ENCODE peak calls at places on chromosomes 13 and 19, in eight cellular contexts. A, L, E, B, K, M, T and V are unnamed samples.

GRCh38 chr13:75458696-75459422 is 23.1 kb downstream of the TBC1D4 start:
- DNase-seq in E (peak), T (no peak), K (no peak), L (no peak), M (no peak), B (no peak), A (no peak), V (no peak)

GRCh38 chr19:40422428-40423226 is 3.2 kb downstream of the SERTAD1 start:
- DNase-seq in T (no peak), A (no peak), L (no peak), B (no peak), E (no peak), K (no peak), M (no peak), V (no peak)

GRCh38 chr13:36098080-36098479 is 33.1 kb downstream of the DCLK1 start:
- DNase-seq in K (no peak), E (no peak), M (no peak), T (no peak), L (no peak), B (no peak), A (no peak), V (no peak)

GRCh38 chr19:49999371-50000010 is 25.7 kb downstream of the VRK3 start:
- DNase-seq in T (no peak), A (no peak), E (no peak), L (no peak), M (no peak), K (peak), B (no peak), V (no peak)

GRCh38 chr19:16678498-16678897 is 17.6 kb downstream of the TMEM38A start:
- DNase-seq in L (no peak), E (no peak), M (no peak), K (no peak), B (no peak), A (no peak), T (no peak), V (no peak)

GRCh38 chr13:26941345-26942174 is 181.0 kb upstream of the GPR12 start:
- DNase-seq in K (peak), A (peak), T (no peak), E (no peak), M (no peak), B (no peak), L (no peak), V (no peak)

GRCh38 chr19:9597027-9597426 is 12.7 kb upstream of the ZNF121 start:
- DNase-seq in M (no peak), L (no peak), K (peak), T (peak), E (no peak), A (no peak), B (peak), V (no peak)

GRCh38 chr13:59734393-59734792 is 429.3 kb downstream of the DIAPH3 start:
- DNase-seq in M (no peak), E (no peak), L (no peak), A (no peak), B (no peak), T (no peak), K (no peak), V (peak)

GRCh38 chr19:46049597-46049996 is 8.8 kb upstream of the IGFL4 start:
- DNase-seq in M (no peak), E (no peak), L (no peak), T (no peak), A (no peak), K (no peak), B (no peak), V (no peak)

GRCh38 chr13:94217370-94217769 is 262.1 kb downstream of the DCT start:
- DNase-seq in E (no peak), B (no peak), T (no peak), M (no peak), K (no peak), L (no peak), A (no peak), V (no peak)

GRCh38 chr13:104015646-104016396 is 949.6 kb upstream of the SLC10A2 start:
- DNase-seq in A (no peak), B (no peak), T (peak), K (peak), M (no peak), L (no peak), E (no peak), V (no peak)

GRCh38 chr13:107842562-107843180 is 372.7 kb downstream of the LIG4 start:
- DNase-seq in B (no peak), K (peak), L (no peak), M (no peak), E (no peak), A (no peak), T (no peak), V (no peak)

GRCh38 chr13:24148414-24149305 is 11.9 kb upstream of the SPATA13 start:
- DNase-seq in T (peak), L (no peak), E (peak), M (no peak), B (peak), A (no peak), K (peak), V (no peak)

GRCh38 chr13:94595006-94595942 is 678 bp downstream of the TGDS start:
- DNase-seq in A (no peak), B (no peak), M (peak), K (peak), E (no peak), T (no peak), L (no peak), V (peak)

GRCh38 chr13:112066624-112067004 is 335 bp upstream of the SOX1 start:
- DNase-seq in A (no peak), L (no peak), E (peak), M (peak), T (peak), K (peak), B (no peak), V (peak)
- TF ChIP-seq CTCF in A (no peak), L (no peak), E (no peak), M (no peak), T (no peak), K (no peak), B (no peak), V (no peak)

GRCh38 chr19:30049844-30050667 is 108.0 kb downstream of the URI1 start:
- DNase-seq in A (no peak), K (no peak), L (no peak), E (no peak), B (no peak), T (no peak), M (no peak), V (no peak)

GRCh38 chr19:30047355-30047895 is 105.4 kb downstream of the URI1 start:
- DNase-seq in B (no peak), A (no peak), M (no peak), K (no peak), E (no peak), T (no peak), L (no peak), V (no peak)

GRCh38 chr19:30049226-30049625 is 107.2 kb downstream of the URI1 start:
- DNase-seq in M (no peak), K (no peak), A (no peak), B (no peak), T (no peak), L (no peak), E (no peak), V (no peak)

GRCh38 chr19:30044273-30045259 is 102.5 kb downstream of the URI1 start:
- DNase-seq in K (no peak), L (no peak), T (no peak), B (no peak), A (no peak), M (no peak), E (no peak), V (no peak)

GRCh38 chr19:30046522-30046921 is 104.5 kb downstream of the URI1 start:
- DNase-seq in A (no peak), K (no peak), M (no peak), B (no peak), T (peak), E (no peak), L (no peak), V (no peak)
- TF ChIP-seq CTCF in A (no peak), K (peak), M (no peak), B (peak), T (peak), E (no peak), L (no peak), V (peak)

DNA sequence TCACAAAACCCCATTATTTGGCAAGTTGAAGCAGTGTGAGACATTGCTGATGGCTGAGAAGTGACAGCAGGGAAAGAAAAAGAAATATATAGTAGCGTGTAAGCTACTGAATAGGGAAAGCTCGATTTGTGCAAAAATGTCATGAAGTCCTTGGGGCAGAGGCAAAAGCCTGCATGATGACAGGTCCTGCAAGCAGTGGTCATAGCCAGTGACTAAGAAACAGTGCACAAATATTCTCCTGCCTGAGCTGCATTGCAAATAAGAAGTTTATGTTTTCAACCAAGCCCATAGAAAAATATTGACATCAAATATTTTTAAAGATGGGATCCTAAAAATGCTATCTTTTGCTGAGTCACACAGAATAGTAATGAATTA is 270.0 kb downstream of the SLITRK6 start:
- DNase-seq in T (no peak), M (no peak), L (no peak), K (no peak), B (no peak), A (no peak), E (no peak), V (no peak)
- TF ChIP-seq CTCF in T (no peak), M (no peak), L (no peak), K (no peak), B (no peak), A (no peak), E (no peak), V (no peak)

DNA sequence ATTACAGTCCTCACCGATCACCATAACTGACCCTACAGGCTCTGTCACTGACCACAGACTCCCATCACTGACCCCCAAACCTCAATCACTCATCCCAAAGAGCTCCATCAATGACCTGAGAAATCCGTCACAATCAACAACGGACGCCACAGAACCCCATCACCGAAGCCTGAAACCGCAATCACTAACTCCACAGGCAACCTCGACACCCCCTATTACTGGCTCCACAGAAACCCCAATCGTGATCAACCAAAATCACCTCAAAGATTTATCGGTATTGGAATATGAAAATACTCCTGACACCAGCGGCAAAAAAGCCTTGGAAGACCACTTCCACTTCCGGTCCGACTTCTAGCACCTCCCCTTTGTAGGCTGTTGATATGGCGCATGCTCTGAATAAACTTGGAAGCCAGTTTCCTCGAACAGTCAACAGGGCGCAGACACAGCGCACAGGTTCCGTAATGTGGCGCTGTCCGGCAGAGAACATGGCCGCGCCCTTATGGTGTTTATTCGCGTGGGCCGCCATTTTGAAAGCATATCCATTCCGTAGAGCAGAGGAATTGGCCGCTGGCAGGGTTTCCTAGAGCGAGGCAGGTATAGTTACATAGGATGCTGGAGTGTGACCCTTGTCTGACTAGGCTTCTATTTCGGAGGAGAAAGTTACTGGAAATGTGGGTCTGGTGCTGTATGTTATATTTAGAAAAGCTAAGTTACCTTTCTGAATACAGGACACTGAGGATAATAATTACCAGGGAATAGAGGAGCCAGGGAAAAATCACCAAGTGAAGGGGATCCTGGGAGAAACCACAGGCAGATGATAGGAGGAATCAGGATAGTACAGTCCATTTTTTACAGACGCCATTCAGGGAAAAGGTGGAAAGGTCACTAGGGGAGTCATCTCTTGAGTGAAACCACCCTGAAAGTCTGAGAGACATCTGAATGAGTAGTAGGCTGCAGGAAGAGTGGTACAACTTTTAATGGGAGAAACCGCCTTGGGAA is at the start of gene ZNF585A:
- DNase-seq in B (peak), E (peak), K (peak), M (peak), T (peak), A (peak), L (peak), V (peak)
- TF ChIP-seq CTCF in B (peak), E (no peak), K (peak), M (no peak), T (peak), A (no peak), L (no peak), V (no peak)

GRCh38 chr19:36837525-36837901 is 674 bp downstream of the ZNF790 start:
- DNase-seq in M (no peak), L (no peak), T (no peak), B (no peak), K (no peak), E (no peak), A (no peak), V (no peak)
- TF ChIP-seq CTCF in M (no peak), L (no peak), T (no peak), B (no peak), K (no peak), E (no peak), A (no peak), V (no peak)

GRCh38 chr13:72458701-72459100 is 268.7 kb downstream of the MZT1 start:
- DNase-seq in L (no peak), B (peak), M (no peak), E (no peak), T (peak), K (peak), A (no peak), V (no peak)
- TF ChIP-seq CTCF in L (no peak), B (no peak), M (no peak), E (no peak), T (no peak), K (no peak), A (no peak), V (no peak)

DNA sequence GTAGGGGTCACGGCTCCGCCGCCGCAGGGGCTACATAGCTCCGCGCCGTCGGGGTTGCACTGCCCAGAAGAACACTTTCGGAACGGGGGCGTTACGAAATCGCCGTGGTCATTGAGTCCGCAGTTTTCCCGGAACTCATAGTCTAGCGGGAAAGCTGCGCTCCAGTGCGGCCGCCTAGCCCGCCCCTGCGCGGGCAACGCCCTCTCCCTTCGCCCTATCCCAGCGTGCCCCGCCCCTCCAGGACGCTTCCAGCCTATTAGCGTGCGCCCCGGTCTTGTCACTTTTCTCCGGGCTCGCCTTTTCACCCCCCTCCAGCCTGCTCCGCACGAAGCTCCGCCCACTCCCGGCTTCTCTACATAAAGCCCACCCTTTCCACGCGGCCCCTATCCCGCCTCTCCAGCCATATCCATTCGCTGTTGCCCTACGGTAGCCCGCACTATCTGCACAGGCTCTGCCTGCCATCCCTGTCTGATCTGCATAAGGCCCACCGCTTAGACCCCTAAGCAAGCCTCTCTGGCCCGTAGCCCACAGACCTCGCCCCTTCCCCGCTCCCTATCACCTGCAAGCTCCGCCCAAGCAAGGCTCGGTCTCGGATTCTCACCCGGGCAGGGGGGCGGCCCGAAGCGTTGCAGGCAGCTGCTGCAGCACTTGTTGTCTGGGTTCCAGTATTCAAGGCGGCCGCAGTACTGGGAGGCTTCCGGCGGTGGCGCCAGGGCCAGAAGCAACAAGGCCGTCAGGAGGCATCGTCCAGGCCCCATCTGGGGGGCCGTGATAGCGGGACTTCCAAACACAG is 1.6 kb downstream of the IGFLR1 start:
- DNase-seq in T (peak), K (peak), M (peak), B (no peak), A (peak), L (peak), E (peak), V (peak)
- TF ChIP-seq CTCF in T (peak), K (peak), M (no peak), B (peak), A (peak), L (no peak), E (no peak), V (peak)